ENCODE peak calls at places on chromosomes 7 and 10, in four cellular contexts. Z, P, V and H are unnamed samples.

GRCh38 chr7:150668472-150668911 is 17.0 kb upstream of the GIMAP2 start:
- DNase-seq in Z (no peak), P (no peak), V (no peak), H (no peak)

GRCh38 chr7:140653319-140654108 is 12.9 kb upstream of the DENND2A start:
- DNase-seq in Z (peak), P (no peak), V (no peak), H (no peak)

GRCh38 chr7:4610768-4611467 is 71.2 kb upstream of the FOXK1 start:
- DNase-seq in Z (no peak), P (no peak), V (no peak), H (peak)

GRCh38 chr10:129971381-129972144 is 7.5 kb upstream of the EBF3 start:
- DNase-seq in Z (peak), P (no peak), V (no peak), H (no peak)

GRCh38 chr7:117401293-117402002 is 25.8 kb downstream of the ASZ1 start:
- DNase-seq in Z (no peak), P (no peak), V (no peak), H (no peak)

GRCh38 chr10:45179716-45180115 is 135.7 kb downstream of the OR13A1 start:
- DNase-seq in Z (no peak), P (no peak), V (no peak), H (no peak)

GRCh38 chr10:101380353-101381017 is 26.5 kb downstream of the BTRC start:
- DNase-seq in Z (no peak), P (no peak), V (no peak), H (no peak)

GRCh38 chr7:77308792-77309191 is 107.4 kb downstream of the GSAP start:
- DNase-seq in Z (no peak), P (no peak), V (no peak), H (no peak)

GRCh38 chr7:42314696-42315095 is 77.7 kb upstream of the GLI3 start:
- DNase-seq in Z (no peak), P (no peak), V (no peak), H (no peak)

GRCh38 chr7:113154128-113154527 is 35.8 kb upstream of the SMIM30 start:
- DNase-seq in Z (no peak), P (no peak), V (no peak), H (no peak)

GRCh38 chr10:99328579-99329237 is 448 bp upstream of the CNNM1 start:
- DNase-seq in Z (no peak), P (no peak), V (no peak), H (no peak)
- H3K4me3 ChIP-seq in Z (peak), P (peak), V (peak), H (peak)

GRCh38 chr7:11191574-11192220 is 218.0 kb downstream of the PHF14 start:
- DNase-seq in Z (no peak), P (no peak), V (no peak), H (no peak)
- H3K4me3 ChIP-seq in Z (no peak), P (no peak), V (no peak), H (no peak)

GRCh38 chr10:76114556-76114955 is 683.1 kb downstream of the LRMDA start:
- DNase-seq in Z (no peak), P (no peak), V (no peak), H (no peak)

GRCh38 chr10:76113952-76114351 is 682.5 kb downstream of the LRMDA start:
- DNase-seq in Z (no peak), P (no peak), V (no peak), H (no peak)

GRCh38 chr10:76111404-76111803 is 680.0 kb downstream of the LRMDA start:
- DNase-seq in Z (no peak), P (no peak), V (no peak), H (no peak)

GRCh38 chr10:76112826-76113150 is 681.4 kb downstream of the LRMDA start:
- DNase-seq in Z (no peak), P (no peak), V (no peak), H (no peak)

DNA sequence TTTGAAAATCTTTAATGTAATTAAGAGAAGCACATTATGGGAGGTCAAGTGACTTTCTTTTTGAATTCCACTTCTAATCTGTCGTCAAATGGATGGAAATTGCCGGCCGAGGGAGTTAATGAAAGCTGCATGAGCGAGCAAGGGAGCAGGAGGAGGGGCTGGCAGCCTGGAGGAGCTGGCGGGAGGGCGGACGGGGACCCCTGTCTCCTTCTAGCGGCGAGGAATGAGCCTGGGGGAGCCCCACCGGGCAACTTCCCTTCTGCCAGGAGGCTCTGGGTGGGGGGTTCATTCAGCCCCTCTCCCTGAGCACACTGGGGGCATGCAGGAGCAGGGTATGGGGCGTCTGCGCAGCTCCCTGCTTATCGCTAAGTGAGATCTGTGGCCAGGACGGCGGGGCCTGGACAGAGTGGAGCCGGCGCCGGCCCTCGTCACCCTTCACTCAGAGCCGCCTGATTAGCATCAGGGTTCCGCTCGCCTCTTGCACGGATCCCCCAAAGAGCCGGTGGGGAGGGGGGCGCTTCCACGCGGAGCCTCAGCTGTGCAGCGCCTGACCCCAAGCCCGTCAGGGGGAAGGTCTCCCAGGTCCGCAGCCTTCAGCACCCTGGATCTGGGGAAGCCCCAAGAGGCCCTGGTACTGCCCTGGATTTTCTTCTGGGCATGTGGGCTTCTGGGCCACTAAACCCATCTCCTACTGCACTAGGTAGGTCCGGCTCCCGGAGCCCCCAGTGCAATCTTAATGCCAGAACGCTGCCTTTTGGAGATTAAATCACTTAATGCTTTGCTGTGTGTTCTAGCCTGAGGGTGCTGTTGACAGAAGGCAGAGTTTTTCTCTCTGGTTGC is 680.8 kb downstream of the LRMDA start:
- DNase-seq in Z (no peak), P (no peak), V (no peak), H (no peak)
- H3K4me3 ChIP-seq in Z (no peak), P (peak), V (no peak), H (no peak)

GRCh38 chr10:4243651-4244050 is 458.6 kb upstream of the KLF6 start:
- DNase-seq in Z (no peak), P (no peak), V (peak), H (peak)

GRCh38 chr10:4243169-4243568 is 458.2 kb upstream of the KLF6 start:
- DNase-seq in Z (no peak), P (no peak), V (no peak), H (no peak)

GRCh38 chr10:4241724-4242345 is 456.8 kb upstream of the KLF6 start:
- DNase-seq in Z (no peak), P (no peak), V (peak), H (no peak)

GRCh38 chr10:4242561-4243035 is 457.6 kb upstream of the KLF6 start:
- DNase-seq in Z (no peak), P (no peak), V (peak), H (no peak)

DNA sequence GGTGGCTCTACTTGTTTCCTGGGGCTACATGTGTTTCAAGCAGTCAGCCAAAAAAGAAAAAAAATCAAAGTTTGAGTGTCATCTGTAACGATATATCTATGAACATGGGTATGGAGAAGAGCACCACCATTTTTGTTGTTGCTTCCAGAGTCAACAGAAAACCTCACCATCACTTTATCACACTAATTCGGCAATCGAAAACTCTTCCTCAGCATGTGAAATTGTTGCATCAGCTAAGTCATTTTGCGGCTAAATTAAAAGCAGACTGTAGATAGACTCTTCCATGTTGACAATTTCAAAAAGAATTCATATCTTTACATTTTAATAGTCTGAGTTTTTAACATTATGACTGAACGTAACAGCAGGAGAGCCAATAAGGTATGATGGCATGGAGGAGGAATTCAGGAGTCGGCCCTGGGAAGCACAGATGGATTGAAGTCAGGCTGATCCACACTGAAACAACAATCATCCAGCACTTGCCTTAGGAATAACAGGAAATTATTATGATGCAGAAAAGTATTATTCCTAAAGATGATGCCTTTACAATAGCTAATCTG is 455.7 kb upstream of the KLF6 start:
- DNase-seq in Z (no peak), P (no peak), V (peak), H (no peak)
- H3K4me3 ChIP-seq in Z (no peak), P (no peak), V (no peak), H (no peak)

GRCh38 chr10:11171452-11171851 is 153.8 kb downstream of the CELF2 start:
- DNase-seq in Z (no peak), P (no peak), V (no peak), H (no peak)

GRCh38 chr10:11168423-11169100 is 150.9 kb downstream of the CELF2 start:
- DNase-seq in Z (no peak), P (no peak), V (no peak), H (no peak)

GRCh38 chr10:11173062-11173461 is 155.4 kb downstream of the CELF2 start:
- DNase-seq in Z (no peak), P (no peak), V (no peak), H (no peak)

GRCh38 chr10:11167233-11167979 is 149.7 kb downstream of the CELF2 start:
- DNase-seq in Z (no peak), P (no peak), V (no peak), H (no peak)

DNA sequence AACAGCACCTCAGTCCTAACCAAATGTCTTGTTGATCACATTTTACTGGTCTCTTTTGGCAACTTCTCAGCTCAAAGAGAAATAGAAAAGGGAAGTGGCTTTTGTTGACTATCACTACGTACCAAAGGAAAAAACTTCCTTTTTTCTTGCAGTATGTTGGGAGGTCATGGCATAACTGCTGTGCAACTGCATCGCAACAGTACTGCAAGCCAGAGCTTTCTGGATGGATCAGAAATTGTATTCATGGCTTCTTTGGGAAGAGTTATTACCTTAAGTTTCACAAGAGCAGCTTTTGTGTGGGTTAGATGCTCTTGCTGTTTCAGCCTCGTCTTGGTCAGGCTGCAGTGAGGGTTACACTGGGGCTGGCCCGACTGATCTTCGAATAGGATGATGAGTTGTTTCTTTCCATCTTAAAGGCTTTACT is 153.3 kb downstream of the CELF2 start:
- DNase-seq in Z (no peak), P (no peak), V (no peak), H (no peak)
- H3K4me3 ChIP-seq in Z (peak), P (peak), V (no peak), H (no peak)